ENCODE peak calls at places on chromosome 3, in eight cellular contexts. One of them, this sample, is unnamed.

GRCh38 chr3:191502583-191502982 is 41.6 kb downstream of the PYDC2 start:
- DNase-seq in GM04504: no peak
- DNase-seq in AML-193: no peak
- DNase-seq in CD4-positive, alpha-beta T cell: no peak
- DNase-seq in activated naive CD4-positive, alpha-beta T cell: no peak
- DNase-seq in sigmoid colon: no peak
- DNase-seq in stimulated activated naive CD8-positive, alpha-beta T cell treated with anti-CD3 and anti-CD28 coated beads, Interleukin-15, Interleukin-2, amounts not matched to agents 100 U/mL and 50 U/mL, for 24 hours: no peak
- DNase-seq in substantia nigra: no peak
- DNase-seq in this sample: peak

GRCh38 chr3:78978037-78978436 is 789.8 kb downstream of the ROBO1 start:
- DNase-seq in CD4-positive, alpha-beta T cell: no peak
- DNase-seq in activated naive CD4-positive, alpha-beta T cell: no peak
- DNase-seq in GM04504: no peak
- DNase-seq in substantia nigra: no peak
- DNase-seq in stimulated activated naive CD8-positive, alpha-beta T cell treated with anti-CD3 and anti-CD28 coated beads, Interleukin-15, Interleukin-2, amounts not matched to agents 100 U/mL and 50 U/mL, for 24 hours: no peak
- DNase-seq in sigmoid colon: no peak
- DNase-seq in AML-193: peak
- DNase-seq in this sample: no peak

GRCh38 chr3:120244834-120245225 is 40.2 kb downstream of the GPR156 start:
- DNase-seq in substantia nigra: no peak
- DNase-seq in GM04504: no peak
- DNase-seq in AML-193: no peak
- DNase-seq in CD4-positive, alpha-beta T cell: no peak
- DNase-seq in sigmoid colon: no peak
- DNase-seq in activated naive CD4-positive, alpha-beta T cell: no peak
- DNase-seq in stimulated activated naive CD8-positive, alpha-beta T cell treated with anti-CD3 and anti-CD28 coated beads, Interleukin-15, Interleukin-2, amounts not matched to agents 100 U/mL and 50 U/mL, for 24 hours: no peak
- DNase-seq in this sample: no peak

GRCh38 chr3:53804697-53805462 is 41.3 kb downstream of the CHDH start:
- DNase-seq in sigmoid colon: peak
- DNase-seq in AML-193: no peak
- DNase-seq in activated naive CD4-positive, alpha-beta T cell: no peak
- DNase-seq in stimulated activated naive CD8-positive, alpha-beta T cell treated with anti-CD3 and anti-CD28 coated beads, Interleukin-15, Interleukin-2, amounts not matched to agents 100 U/mL and 50 U/mL, for 24 hours: no peak
- DNase-seq in CD4-positive, alpha-beta T cell: no peak
- DNase-seq in substantia nigra: no peak
- DNase-seq in GM04504: peak
- DNase-seq in this sample: peak

GRCh38 chr3:15918988-15919387 is 121.2 kb upstream of the ANKRD28 start:
- DNase-seq in substantia nigra: no peak
- DNase-seq in GM04504: no peak
- DNase-seq in CD4-positive, alpha-beta T cell: no peak
- DNase-seq in activated naive CD4-positive, alpha-beta T cell: no peak
- DNase-seq in stimulated activated naive CD8-positive, alpha-beta T cell treated with anti-CD3 and anti-CD28 coated beads, Interleukin-15, Interleukin-2, amounts not matched to agents 100 U/mL and 50 U/mL, for 24 hours: no peak
- DNase-seq in AML-193: no peak
- DNase-seq in sigmoid colon: no peak
- DNase-seq in this sample: no peak

GRCh38 chr3:17478673-17479072 is 263.8 kb downstream of the TBC1D5 start:
- DNase-seq in stimulated activated naive CD8-positive, alpha-beta T cell treated with anti-CD3 and anti-CD28 coated beads, Interleukin-15, Interleukin-2, amounts not matched to agents 100 U/mL and 50 U/mL, for 24 hours: no peak
- DNase-seq in sigmoid colon: no peak
- DNase-seq in GM04504: peak
- DNase-seq in substantia nigra: no peak
- DNase-seq in AML-193: no peak
- DNase-seq in activated naive CD4-positive, alpha-beta T cell: no peak
- DNase-seq in CD4-positive, alpha-beta T cell: no peak
- DNase-seq in this sample: peak

GRCh38 chr3:155772801-155773200 is 27.9 kb upstream of the PLCH1 start:
- DNase-seq in AML-193: no peak
- DNase-seq in GM04504: no peak
- DNase-seq in sigmoid colon: no peak
- DNase-seq in CD4-positive, alpha-beta T cell: no peak
- DNase-seq in stimulated activated naive CD8-positive, alpha-beta T cell treated with anti-CD3 and anti-CD28 coated beads, Interleukin-15, Interleukin-2, amounts not matched to agents 100 U/mL and 50 U/mL, for 24 hours: no peak
- DNase-seq in activated naive CD4-positive, alpha-beta T cell: no peak
- DNase-seq in substantia nigra: no peak
- DNase-seq in this sample: no peak

GRCh38 chr3:122394173-122394572 is 10.2 kb downstream of the FAM162A start:
- DNase-seq in stimulated activated naive CD8-positive, alpha-beta T cell treated with anti-CD3 and anti-CD28 coated beads, Interleukin-15, Interleukin-2, amounts not matched to agents 100 U/mL and 50 U/mL, for 24 hours: no peak
- DNase-seq in activated naive CD4-positive, alpha-beta T cell: no peak
- DNase-seq in substantia nigra: no peak
- DNase-seq in CD4-positive, alpha-beta T cell: no peak
- DNase-seq in sigmoid colon: no peak
- DNase-seq in GM04504: no peak
- DNase-seq in AML-193: no peak
- DNase-seq in this sample: no peak

GRCh38 chr3:65181397-65181871 is 493.6 kb upstream of the ADAMTS9 start:
- DNase-seq in substantia nigra: no peak
- DNase-seq in CD4-positive, alpha-beta T cell: no peak
- DNase-seq in sigmoid colon: no peak
- DNase-seq in activated naive CD4-positive, alpha-beta T cell: no peak
- DNase-seq in AML-193: no peak
- DNase-seq in GM04504: no peak
- DNase-seq in stimulated activated naive CD8-positive, alpha-beta T cell treated with anti-CD3 and anti-CD28 coated beads, Interleukin-15, Interleukin-2, amounts not matched to agents 100 U/mL and 50 U/mL, for 24 hours: no peak
- DNase-seq in this sample: no peak

GRCh38 chr3:123758081-123758564 is 126.0 kb downstream of the MYLK start:
- DNase-seq in activated naive CD4-positive, alpha-beta T cell: no peak
- DNase-seq in CD4-positive, alpha-beta T cell: no peak
- DNase-seq in substantia nigra: no peak
- DNase-seq in GM04504: peak
- DNase-seq in sigmoid colon: no peak
- DNase-seq in stimulated activated naive CD8-positive, alpha-beta T cell treated with anti-CD3 and anti-CD28 coated beads, Interleukin-15, Interleukin-2, amounts not matched to agents 100 U/mL and 50 U/mL, for 24 hours: no peak
- DNase-seq in AML-193: no peak
- DNase-seq in this sample: peak

GRCh38 chr3:9721015-9721697 is 10.4 kb upstream of the BRPF1 start:
- DNase-seq in CD4-positive, alpha-beta T cell: no peak
- DNase-seq in sigmoid colon: no peak
- DNase-seq in AML-193: no peak
- DNase-seq in substantia nigra: no peak
- DNase-seq in GM04504: no peak
- DNase-seq in activated naive CD4-positive, alpha-beta T cell: no peak
- DNase-seq in stimulated activated naive CD8-positive, alpha-beta T cell treated with anti-CD3 and anti-CD28 coated beads, Interleukin-15, Interleukin-2, amounts not matched to agents 100 U/mL and 50 U/mL, for 24 hours: no peak
- DNase-seq in this sample: peak

GRCh38 chr3:52535411-52536111 is 844 bp upstream of the UQCC5 start:
- DNase-seq in substantia nigra: no peak
- DNase-seq in sigmoid colon: no peak
- DNase-seq in AML-193: no peak
- DNase-seq in activated naive CD4-positive, alpha-beta T cell: no peak
- DNase-seq in stimulated activated naive CD8-positive, alpha-beta T cell treated with anti-CD3 and anti-CD28 coated beads, Interleukin-15, Interleukin-2, amounts not matched to agents 100 U/mL and 50 U/mL, for 24 hours: no peak
- DNase-seq in CD4-positive, alpha-beta T cell: no peak
- DNase-seq in GM04504: no peak
- DNase-seq in this sample: no peak

GRCh38 chr3:136075816-136076215 is 110.3 kb downstream of the PPP2R3A start:
- DNase-seq in stimulated activated naive CD8-positive, alpha-beta T cell treated with anti-CD3 and anti-CD28 coated beads, Interleukin-15, Interleukin-2, amounts not matched to agents 100 U/mL and 50 U/mL, for 24 hours: no peak
- DNase-seq in activated naive CD4-positive, alpha-beta T cell: no peak
- DNase-seq in AML-193: peak
- DNase-seq in sigmoid colon: no peak
- DNase-seq in CD4-positive, alpha-beta T cell: no peak
- DNase-seq in substantia nigra: no peak
- DNase-seq in GM04504: no peak
- DNase-seq in this sample: peak

GRCh38 chr3:25821746-25822573 is 32.1 kb downstream of the OXSM start:
- DNase-seq in CD4-positive, alpha-beta T cell: no peak
- DNase-seq in substantia nigra: no peak
- DNase-seq in activated naive CD4-positive, alpha-beta T cell: no peak
- DNase-seq in sigmoid colon: no peak
- DNase-seq in AML-193: no peak
- DNase-seq in stimulated activated naive CD8-positive, alpha-beta T cell treated with anti-CD3 and anti-CD28 coated beads, Interleukin-15, Interleukin-2, amounts not matched to agents 100 U/mL and 50 U/mL, for 24 hours: no peak
- DNase-seq in GM04504: no peak
- DNase-seq in this sample: no peak

This sample was measured in renal cortical epithelial cell.